ENCODE peak calls at places on chromosomes 13 and 19, in eight cellular contexts. T is fibroblast of mammary gland, C is mesothelial cell of epicardium, Z is endothelial cell, D is esophagus muscularis mucosa, Y is thoracic aorta, S is IMR-90, U is mucosa of descending colon. R is an unnamed sample.

GRCh38 chr19:13024126-13024957 is 29.1 kb downstream of the NFIX start:
- DNase-seq in T (no peak), C (no peak), Z (no peak), D (no peak), Y (no peak), S (peak; percentile 45), U (peak; percentile 57), R (peak; percentile 38)

GRCh38 chr13:76754414-76754813 is 131.8 kb downstream of the KCTD12 start:
- DNase-seq in T (peak; percentile 30), C (no peak), Z (no peak), D (no peak), Y (no peak), S (peak; percentile 60), U (no peak), R (peak; percentile 95)

GRCh38 chr19:35966771-35967170 is 28.2 kb upstream of the SDHAF1 start:
- DNase-seq in T (no peak), C (no peak), Z (no peak), D (no peak), Y (no peak), S (no peak), U (no peak), R (no peak)

GRCh38 chr13:30165791-30166190 is 141.6 kb downstream of the KATNAL1 start:
- DNase-seq in T (peak; percentile 19), C (no peak), Z (no peak), D (no peak), Y (no peak), S (no peak), U (no peak), R (peak; percentile 29)

GRCh38 chr13:29817604-29818378 is 32.6 kb downstream of the UBL3 start:
- DNase-seq in T (no peak), C (no peak), Z (no peak), D (no peak), Y (no peak), S (peak; percentile 23), U (no peak), R (no peak)

GRCh38 chr13:98997051-98997730 is 19.3 kb upstream of the DOCK9 start:
- DNase-seq in T (no peak), C (no peak), Z (no peak), D (peak; percentile 83), Y (no peak), S (no peak), U (no peak), R (no peak)

GRCh38 chr19:55212447-55212846 is 3.1 kb upstream of the PTPRH start:
- DNase-seq in T (no peak), C (no peak), Z (no peak), D (no peak), Y (no peak), S (no peak), U (peak; percentile 75), R (no peak)

GRCh38 chr13:44103721-44104490 is 224.2 kb downstream of the LACC1 start:
- DNase-seq in T (no peak), C (no peak), Z (no peak), D (peak; percentile 12), Y (no peak), S (no peak), U (peak; percentile 54), R (no peak)

DNA sequence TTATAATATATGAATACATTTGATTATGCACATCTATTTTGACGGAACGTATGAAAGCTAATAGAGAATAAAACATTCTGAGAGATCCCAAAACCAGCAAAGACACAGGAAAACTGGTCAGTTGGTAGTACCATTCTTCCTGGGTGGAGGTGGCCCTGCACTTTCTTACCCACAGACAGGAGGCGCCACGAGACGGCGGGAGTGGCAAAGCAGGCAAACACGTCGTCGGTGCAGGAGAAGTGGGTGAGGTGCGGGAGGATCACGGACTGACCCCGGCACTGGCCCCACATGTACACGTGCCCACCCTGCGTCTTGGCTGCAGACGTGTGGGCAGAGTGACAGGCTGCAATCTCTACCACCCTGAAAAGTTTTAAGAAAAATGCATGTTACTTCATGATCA is 36.1 kb downstream of the RCBTB1 start:
- DNase-seq in T (no peak), C (no peak), Z (no peak), D (no peak), Y (no peak), S (no peak), U (no peak), R (no peak)
- TF ChIP-seq CTCF in T (no peak), C (no peak), Z (no peak), D (no peak), Y (peak; percentile 14), S (no peak), U (no peak), R (no peak)

GRCh38 chr13:28658796-28659610 is at the start of gene POMP:
- DNase-seq in T (peak; percentile 93), C (peak; percentile 77), Z (peak; percentile 83), D (peak; percentile 97), Y (peak; percentile 81), S (peak; percentile 95), U (peak; percentile 94), R (peak; percentile 98)

GRCh38 chr13:28655566-28655965 is 3.4 kb upstream of the POMP start:
- DNase-seq in T (peak; percentile 62), C (no peak), Z (no peak), D (no peak), Y (no peak), S (peak; percentile 80), U (no peak), R (peak; percentile 60)

GRCh38 chr13:28658539-28658795 is 463 bp upstream of the POMP start:
- DNase-seq in T (peak; percentile 22), C (no peak), Z (no peak), D (no peak), Y (no peak), S (no peak), U (peak; percentile 29), R (no peak)

GRCh38 chr13:28659611-28659970 is 661 bp downstream of the POMP start:
- DNase-seq in T (peak; percentile 71), C (no peak), Z (no peak), D (no peak), Y (no peak), S (peak; percentile 75), U (no peak), R (peak; percentile 74)

GRCh38 chr13:28657784-28658538 is 969 bp upstream of the POMP start:
- DNase-seq in T (peak; percentile 48), C (no peak), Z (no peak), D (no peak), Y (no peak), S (peak; percentile 58), U (no peak), R (peak; percentile 53)
- TF ChIP-seq CTCF in T (peak; percentile 22), C (no peak), Z (no peak), D (no peak), Y (no peak), S (peak; percentile 33), U (no peak), R (peak; percentile 19)

GRCh38 chr19:41694196-41694595 is 6.1 kb upstream of the CEACAM7 start:
- DNase-seq in T (no peak), C (no peak), Z (no peak), D (no peak), Y (no peak), S (no peak), U (no peak), R (no peak)

GRCh38 chr19:41688687-41689086 is 617 bp upstream of the CEACAM7 start:
- DNase-seq in T (no peak), C (no peak), Z (no peak), D (peak; percentile 77), Y (no peak), S (no peak), U (no peak), R (no peak)

GRCh38 chr19:41690801-41691065 is 2.7 kb upstream of the CEACAM7 start:
- DNase-seq in T (no peak), C (no peak), Z (no peak), D (no peak), Y (no peak), S (no peak), U (no peak), R (no peak)

GRCh38 chr19:41689993-41690800 is 2.1 kb upstream of the CEACAM7 start:
- DNase-seq in T (no peak), C (no peak), Z (no peak), D (peak; percentile 89), Y (no peak), S (no peak), U (no peak), R (no peak)

GRCh38 chr19:41691268-41691970 is 3.3 kb upstream of the CEACAM7 start:
- DNase-seq in T (peak; percentile 7), C (no peak), Z (peak; percentile 68), D (peak; percentile 75), Y (no peak), S (no peak), U (peak; percentile 19), R (peak; percentile 14)
- TF ChIP-seq CTCF in T (peak; percentile 56), C (no peak), Z (peak; percentile 65), D (no peak), Y (no peak), S (peak; percentile 48), U (peak; percentile 43), R (peak; percentile 68)

DNA sequence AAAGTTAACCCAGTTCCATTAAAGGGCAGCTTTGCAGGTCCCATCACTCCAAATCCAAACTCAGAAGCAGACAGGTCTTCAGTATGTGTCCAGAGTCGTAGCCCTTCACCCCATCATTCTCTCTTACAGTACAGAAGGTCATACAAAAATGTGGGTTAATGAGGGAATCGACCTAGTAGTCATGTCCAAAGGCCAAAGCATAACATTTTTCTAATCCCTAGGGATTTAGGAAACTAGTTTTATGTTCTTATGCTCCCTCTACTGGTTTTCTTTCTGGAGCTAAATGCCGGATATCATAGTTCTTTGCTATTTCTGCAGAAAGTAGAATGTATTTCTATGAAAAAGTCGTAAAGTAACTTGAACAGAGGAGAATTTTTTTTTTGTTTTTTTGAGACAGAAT is 72.2 kb downstream of the DHRS12 start:
- DNase-seq in T (peak; percentile 84), C (no peak), Z (no peak), D (no peak), Y (no peak), S (peak; percentile 54), U (no peak), R (peak; percentile 81)
- TF ChIP-seq CTCF in T (peak; percentile 67), C (no peak), Z (no peak), D (peak; percentile 14), Y (peak; percentile 53), S (peak; percentile 53), U (no peak), R (peak; percentile 59)

GRCh38 chr19:45507864-45508680 is 793 bp downstream of the VASP start:
- DNase-seq in T (no peak), C (no peak), Z (peak; percentile 70), D (no peak), Y (no peak), S (no peak), U (peak; percentile 83), R (no peak)

GRCh38 chr19:45505151-45505995 is 1.9 kb upstream of the VASP start:
- DNase-seq in T (no peak), C (no peak), Z (no peak), D (no peak), Y (no peak), S (peak; percentile 58), U (no peak), R (peak; percentile 47)

GRCh38 chr19:45506991-45507863 is at the start of gene VASP:
- DNase-seq in T (peak; percentile 76), C (no peak), Z (peak; percentile 79), D (peak; percentile 94), Y (peak; percentile 47), S (peak; percentile 77), U (peak; percentile 95), R (peak; percentile 88)

GRCh38 chr19:45505996-45506245 is 1.4 kb upstream of the VASP start:
- DNase-seq in T (no peak), C (no peak), Z (no peak), D (no peak), Y (no peak), S (no peak), U (no peak), R (no peak)

GRCh38 chr19:45506246-45506990 is 861 bp upstream of the VASP start:
- DNase-seq in T (peak; percentile 85), C (peak; percentile 95), Z (peak; percentile 94), D (peak; percentile 97), Y (peak; percentile 65), S (peak; percentile 88), U (peak; percentile 98), R (peak; percentile 90)
- TF ChIP-seq CTCF in T (peak; percentile 16), C (no peak), Z (no peak), D (peak; percentile 66), Y (peak; percentile 13), S (peak; percentile 59), U (peak; percentile 66), R (peak; percentile 39)

R was measured in fibroblast of pulmonary artery.